ENCODE peak calls at places on chromosomes 6 and 20, in eight cellular contexts. P is GM23338, Z is PC-3, S is GM23248, I is hepatocyte, O is neural progenitor cell, N is SK-N-SH, B is MM.1S. G is an unnamed sample.

GRCh38 chr6:99614430-99615161 is 8.0 kb downstream of the PRDM13 start:
- DNase-seq in P (peak; percentile 83), Z (no peak), S (peak; percentile 38), I (peak; percentile 29), O (peak; percentile 76), N (peak; percentile 57), B (peak; percentile 62), G (no peak)

GRCh38 chr20:57779401-57780003 is 69.7 kb upstream of the PMEPA1 start:
- DNase-seq in P (peak; percentile 17), Z (peak; percentile 88), S (no peak), I (peak; percentile 64), O (no peak), N (no peak), B (no peak), G (no peak)

GRCh38 chr20:40090236-40090635 is 598.8 kb downstream of the MAFB start:
- DNase-seq in P (no peak), Z (no peak), S (peak; percentile 30), I (no peak), O (no peak), N (no peak), B (no peak), G (no peak)

GRCh38 chr20:56328861-56329260 is 29.9 kb upstream of the FAM210B start:
- DNase-seq in P (no peak), Z (peak; percentile 57), S (peak; percentile 47), I (peak; percentile 45), O (peak; percentile 51), N (no peak), B (peak; percentile 47), G (peak; percentile 12)

GRCh38 chr6:108944058-108944457 is 95.8 kb downstream of the ARMC2 start:
- DNase-seq in P (no peak), Z (no peak), S (no peak), I (no peak), O (no peak), N (no peak), B (no peak), G (peak; percentile 31)

GRCh38 chr6:53944538-53944937 is 149.7 kb downstream of the LRRC1 start:
- DNase-seq in P (no peak), Z (no peak), S (no peak), I (no peak), O (no peak), N (no peak), B (no peak), G (no peak)

GRCh38 chr6:41097467-41098090 is 24.8 kb downstream of the NFYA start:
- DNase-seq in P (no peak), Z (no peak), S (peak; percentile 6), I (no peak), O (no peak), N (no peak), B (no peak), G (no peak)

GRCh38 chr20:2167122-2167521 is 65.5 kb downstream of the STK35 start:
- DNase-seq in P (no peak), Z (no peak), S (no peak), I (no peak), O (no peak), N (no peak), B (no peak), G (no peak)

GRCh38 chr6:33839399-33840063 is 35.7 kb upstream of the MLN start:
- DNase-seq in P (no peak), Z (no peak), S (no peak), I (no peak), O (no peak), N (no peak), B (no peak), G (no peak)

GRCh38 chr20:57384953-57385761 is 6.0 kb upstream of the RBM38 start:
- DNase-seq in P (no peak), Z (no peak), S (no peak), I (no peak), O (no peak), N (no peak), B (no peak), G (no peak)

GRCh38 chr6:156395276-156395675 is 381.9 kb upstream of the ARID1B start:
- DNase-seq in P (no peak), Z (peak; percentile 44), S (no peak), I (no peak), O (no peak), N (no peak), B (peak; percentile 84), G (peak; percentile 95)

GRCh38 chr6:26501482-26501986 is 1.4 kb downstream of the BTN1A1 start:
- DNase-seq in P (peak; percentile 77), Z (no peak), S (peak; percentile 67), I (peak; percentile 54), O (peak; percentile 66), N (peak; percentile 69), B (no peak), G (no peak)

GRCh38 chr6:95574811-95575210 is 2.5 kb upstream of the MANEA start:
- DNase-seq in P (no peak), Z (peak; percentile 7), S (peak; percentile 62), I (peak; percentile 6), O (no peak), N (no peak), B (no peak), G (no peak)

GRCh38 chr20:11569163-11569562 is 348.5 kb upstream of the BTBD3 start:
- DNase-seq in P (peak; percentile 80), Z (peak; percentile 46), S (no peak), I (no peak), O (peak; percentile 51), N (no peak), B (no peak), G (no peak)

GRCh38 chr20:20440473-20440872 is 72.6 kb downstream of the INSM1 start:
- DNase-seq in P (no peak), Z (no peak), S (no peak), I (no peak), O (no peak), N (no peak), B (no peak), G (no peak)

GRCh38 chr6:17492350-17492749 is 99.0 kb downstream of the CAP2 start:
- DNase-seq in P (no peak), Z (no peak), S (no peak), I (no peak), O (no peak), N (no peak), B (no peak), G (no peak)

GRCh38 chr20:4025125-4025524 is 9.8 kb upstream of the RNF24 start:
- DNase-seq in P (no peak), Z (no peak), S (no peak), I (no peak), O (no peak), N (no peak), B (no peak), G (no peak)

GRCh38 chr6:138088307-138088744 is 18.9 kb downstream of the PERP start:
- DNase-seq in P (no peak), Z (peak; percentile 87), S (peak; percentile 83), I (peak; percentile 69), O (no peak), N (no peak), B (no peak), G (no peak)

GRCh38 chr6:72650081-72650745 is 28.3 kb downstream of the KCNQ5 start:
- DNase-seq in P (no peak), Z (peak; percentile 55), S (peak; percentile 24), I (no peak), O (no peak), N (no peak), B (no peak), G (no peak)

GRCh38 chr6:56072856-56073255 is 174.5 kb downstream of the COL21A1 start:
- DNase-seq in P (no peak), Z (peak; percentile 48), S (peak; percentile 65), I (no peak), O (no peak), N (no peak), B (no peak), G (no peak)

GRCh38 chr6:42200035-42200434 is 5.3 kb upstream of the GUCA1B start:
- DNase-seq in P (no peak), Z (peak; percentile 96), S (peak; percentile 96), I (peak; percentile 70), O (no peak), N (no peak), B (no peak), G (no peak)

GRCh38 chr20:1417273-1417672 is 24.4 kb upstream of the FKBP1A start:
- DNase-seq in P (no peak), Z (peak; percentile 90), S (peak; percentile 79), I (no peak), O (no peak), N (no peak), B (no peak), G (no peak)

DNA sequence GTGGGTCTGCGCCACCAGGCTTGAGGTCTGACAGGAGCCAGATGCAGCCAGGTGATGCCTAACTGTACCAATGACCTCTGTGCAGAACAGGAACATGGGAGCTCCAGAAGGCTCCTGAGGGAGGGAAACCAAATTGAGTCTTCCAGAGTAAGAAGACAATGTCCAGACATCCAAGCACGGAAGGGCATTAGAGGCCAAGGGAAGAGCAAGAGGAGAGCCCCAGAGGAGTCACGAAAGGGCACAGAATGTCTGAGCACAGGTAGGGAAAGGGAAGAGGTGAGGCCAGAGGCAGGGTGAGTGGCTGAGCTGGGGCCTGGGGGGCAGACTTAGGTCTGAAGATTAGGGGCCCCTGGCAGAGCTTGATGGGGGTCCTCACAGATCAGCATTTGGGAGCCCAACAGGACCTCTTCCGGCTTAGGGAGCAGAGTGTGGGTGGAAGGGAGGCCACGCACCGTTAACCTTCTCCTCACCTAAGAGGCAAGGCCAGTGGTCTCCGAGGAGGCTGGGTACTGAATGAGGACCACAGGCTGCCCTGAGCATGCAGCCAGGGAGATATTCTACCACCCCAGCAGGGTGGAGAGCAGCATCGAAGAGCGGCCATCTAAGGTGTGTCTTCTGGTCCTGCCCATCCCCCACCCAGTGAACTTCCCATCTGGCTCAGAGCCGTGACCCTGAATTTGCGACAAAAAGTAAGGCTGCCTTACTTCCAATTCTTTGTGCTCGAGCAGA is 41.7 kb downstream of the RRBP1 start:
- DNase-seq in P (no peak), Z (no peak), S (no peak), I (no peak), O (no peak), N (no peak), B (no peak), G (no peak)
- TF ChIP-seq EZH2phosphoT487 in P (no peak), Z (no peak), S (no peak), I (no peak), O (no peak), N (no peak), B (no peak), G (no peak)

GRCh38 chr6:21861942-21862341 is 268.4 kb downstream of the SOX4 start:
- DNase-seq in P (no peak), Z (no peak), S (no peak), I (no peak), O (no peak), N (no peak), B (no peak), G (no peak)
- H3K27ac ChIP-seq in P (peak overlapping the region; percentile 50), Z (no peak overlapping the region), S (no peak overlapping the region), I (no peak overlapping the region), O (no peak overlapping the region), N (no peak overlapping the region), B (no peak overlapping the region), G (no peak overlapping the region)

DNA sequence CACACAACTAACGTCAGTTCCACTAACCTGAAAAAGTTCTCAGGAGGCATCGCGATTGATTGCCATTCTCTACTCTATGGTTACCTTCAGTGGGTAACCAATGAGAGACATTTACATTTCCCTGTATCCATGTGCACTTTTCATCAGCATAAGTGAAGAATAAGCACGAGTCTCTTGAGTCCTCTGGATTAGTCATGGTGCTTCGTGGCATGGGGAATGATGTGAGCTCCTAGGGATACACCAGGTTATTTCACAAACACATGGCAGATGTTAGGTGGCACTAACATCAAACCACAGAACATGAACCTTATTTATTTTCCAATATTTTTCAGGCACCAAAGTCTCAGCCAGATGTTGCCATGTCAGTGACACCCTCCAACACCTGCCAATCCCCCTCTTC is 64.0 kb downstream of the FYN start:
- DNase-seq in P (no peak), Z (no peak), S (peak; percentile 64), I (no peak), O (no peak), N (no peak), B (no peak), G (no peak)
- H3K4me1 ChIP-seq in P (no peaks in the 10 kb centered on the region), Z (peaks cover 68% of the 10 kb centered on the region), S (peaks cover 58% of the 10 kb centered on the region), I (peaks cover 8% of the 10 kb centered on the region), O (peaks cover 22% of the 10 kb centered on the region), N (peaks cover 35% of the 10 kb centered on the region), B (peaks cover 7% of the 10 kb centered on the region), G (peaks cover 17% of the 10 kb centered on the region)

GRCh38 chr6:170062209-170062903 is 228.5 kb downstream of the DLL1 start:
- DNase-seq in P (no peak), Z (no peak), S (no peak), I (no peak), O (no peak), N (no peak), B (no peak), G (no peak)
- TF ChIP-seq EZH2phosphoT487 in P (no peak), Z (no peak), S (no peak), I (no peak), O (no peak), N (no peak), B (no peak), G (no peak)